ENCODE peak calls at places on chromosomes 1 and 21, in six cellular contexts. One of them, this sample, is unnamed.

GRCh38 chr1:31111290-31111951 is 45.9 kb upstream of the PUM1 start:
- DNase-seq in upper lobe of right lung: peak; percentile 83
- DNase-seq in tibial artery: peak; percentile 75
- DNase-seq in left ventricle myocardium inferior: peak; percentile 49
- DNase-seq in heart right ventricle: peak; percentile 57
- DNase-seq in left lung: peak; percentile 86
- DNase-seq in this sample: peak; percentile 60

GRCh38 chr1:18732686-18733085 is 102.0 kb downstream of the PAX7 start:
- DNase-seq in upper lobe of right lung: no peak
- DNase-seq in tibial artery: no peak
- DNase-seq in left ventricle myocardium inferior: no peak
- DNase-seq in heart right ventricle: no peak
- DNase-seq in left lung: no peak
- DNase-seq in this sample: no peak

GRCh38 chr1:223106856-223107255 is 36.2 kb downstream of the TLR5 start:
- DNase-seq in upper lobe of right lung: no peak
- DNase-seq in tibial artery: peak; percentile 10
- DNase-seq in left ventricle myocardium inferior: no peak
- DNase-seq in heart right ventricle: no peak
- DNase-seq in left lung: no peak
- DNase-seq in this sample: peak; percentile 26

GRCh38 chr1:104189207-104189606 is 439.5 kb downstream of the AMY1C start:
- DNase-seq in upper lobe of right lung: no peak
- DNase-seq in tibial artery: no peak
- DNase-seq in left ventricle myocardium inferior: no peak
- DNase-seq in heart right ventricle: no peak
- DNase-seq in left lung: no peak
- DNase-seq in this sample: no peak

GRCh38 chr1:169944621-169945020 is 50.9 kb upstream of the SCYL3 start:
- DNase-seq in upper lobe of right lung: no peak
- DNase-seq in tibial artery: no peak
- DNase-seq in left ventricle myocardium inferior: no peak
- DNase-seq in heart right ventricle: no peak
- DNase-seq in left lung: no peak
- DNase-seq in this sample: no peak

GRCh38 chr1:47522890-47523811 is 85.3 kb downstream of the FOXD2 start:
- DNase-seq in upper lobe of right lung: no peak
- DNase-seq in tibial artery: no peak
- DNase-seq in left ventricle myocardium inferior: no peak
- DNase-seq in heart right ventricle: no peak
- DNase-seq in left lung: no peak
- DNase-seq in this sample: no peak

GRCh38 chr1:32334274-32334861 is 1.7 kb downstream of the MARCKSL1 start:
- DNase-seq in upper lobe of right lung: no peak
- DNase-seq in tibial artery: no peak
- DNase-seq in left ventricle myocardium inferior: no peak
- DNase-seq in heart right ventricle: no peak
- DNase-seq in left lung: no peak
- DNase-seq in this sample: no peak

GRCh38 chr1:29801561-29801973 is 565.2 kb downstream of the PTPRU start:
- DNase-seq in upper lobe of right lung: no peak
- DNase-seq in tibial artery: no peak
- DNase-seq in left ventricle myocardium inferior: no peak
- DNase-seq in heart right ventricle: no peak
- DNase-seq in left lung: no peak
- DNase-seq in this sample: no peak

GRCh38 chr1:203036537-203036936 is 10.2 kb downstream of the PPFIA4 start:
- DNase-seq in upper lobe of right lung: no peak
- DNase-seq in tibial artery: no peak
- DNase-seq in left ventricle myocardium inferior: no peak
- DNase-seq in heart right ventricle: no peak
- DNase-seq in left lung: no peak
- DNase-seq in this sample: no peak

GRCh38 chr1:234848972-234849641 is 239.1 kb upstream of the IRF2BP2 start:
- DNase-seq in upper lobe of right lung: no peak
- DNase-seq in tibial artery: no peak
- DNase-seq in left ventricle myocardium inferior: no peak
- DNase-seq in heart right ventricle: no peak
- DNase-seq in left lung: no peak
- DNase-seq in this sample: no peak

GRCh38 chr1:58293388-58293787 is 253.1 kb downstream of the OMA1 start:
- DNase-seq in upper lobe of right lung: no peak
- DNase-seq in tibial artery: no peak
- DNase-seq in left ventricle myocardium inferior: no peak
- DNase-seq in heart right ventricle: no peak
- DNase-seq in left lung: no peak
- DNase-seq in this sample: no peak

GRCh38 chr21:46291561-46291960 is 5.4 kb downstream of the YBEY start:
- DNase-seq in upper lobe of right lung: no peak
- DNase-seq in tibial artery: no peak
- DNase-seq in left ventricle myocardium inferior: no peak
- DNase-seq in heart right ventricle: no peak
- DNase-seq in left lung: no peak
- DNase-seq in this sample: no peak

GRCh38 chr1:88763649-88764406 is 79.8 kb downstream of the PKN2 start:
- DNase-seq in upper lobe of right lung: no peak
- DNase-seq in tibial artery: no peak
- DNase-seq in left ventricle myocardium inferior: no peak
- DNase-seq in heart right ventricle: no peak
- DNase-seq in left lung: no peak
- DNase-seq in this sample: no peak

GRCh38 chr1:7387053-7387861 is 383.8 kb upstream of the VAMP3 start:
- DNase-seq in upper lobe of right lung: no peak
- DNase-seq in tibial artery: peak; percentile 32
- DNase-seq in left ventricle myocardium inferior: peak; percentile 2
- DNase-seq in heart right ventricle: no peak
- DNase-seq in left lung: no peak
- DNase-seq in this sample: no peak

GRCh38 chr1:96487404-96487803 is 234.2 kb upstream of the PTBP2 start:
- DNase-seq in upper lobe of right lung: no peak
- DNase-seq in tibial artery: no peak
- DNase-seq in left ventricle myocardium inferior: no peak
- DNase-seq in heart right ventricle: no peak
- DNase-seq in left lung: no peak
- DNase-seq in this sample: no peak

GRCh38 chr1:93317207-93317606 is 28.5 kb upstream of the DR1 start:
- DNase-seq in upper lobe of right lung: no peak
- DNase-seq in tibial artery: peak; percentile 67
- DNase-seq in left ventricle myocardium inferior: no peak
- DNase-seq in heart right ventricle: no peak
- DNase-seq in left lung: no peak
- DNase-seq in this sample: peak; percentile 57

GRCh38 chr1:156346636-156347035 is 8.3 kb downstream of the TSACC start:
- DNase-seq in upper lobe of right lung: no peak
- DNase-seq in tibial artery: no peak
- DNase-seq in left ventricle myocardium inferior: no peak
- DNase-seq in heart right ventricle: no peak
- DNase-seq in left lung: no peak
- DNase-seq in this sample: no peak

GRCh38 chr1:239833709-239834108 is 258.0 kb upstream of the FMN2 start:
- DNase-seq in upper lobe of right lung: no peak
- DNase-seq in tibial artery: no peak
- DNase-seq in left ventricle myocardium inferior: no peak
- DNase-seq in heart right ventricle: no peak
- DNase-seq in left lung: no peak
- DNase-seq in this sample: no peak

GRCh38 chr1:191558389-191558788 is 599.9 kb upstream of the RGS18 start:
- DNase-seq in upper lobe of right lung: no peak
- DNase-seq in tibial artery: no peak
- DNase-seq in left ventricle myocardium inferior: no peak
- DNase-seq in heart right ventricle: no peak
- DNase-seq in left lung: no peak
- DNase-seq in this sample: no peak

GRCh38 chr1:70542040-70542439 is 131.0 kb downstream of the CTH start:
- DNase-seq in upper lobe of right lung: no peak
- DNase-seq in tibial artery: no peak
- DNase-seq in left ventricle myocardium inferior: no peak
- DNase-seq in heart right ventricle: no peak
- DNase-seq in left lung: no peak
- DNase-seq in this sample: no peak

GRCh38 chr1:176799327-176799726 is 336.4 kb downstream of the PAPPA2 start:
- DNase-seq in upper lobe of right lung: no peak
- DNase-seq in tibial artery: no peak
- DNase-seq in left ventricle myocardium inferior: no peak
- DNase-seq in heart right ventricle: no peak
- DNase-seq in left lung: no peak
- DNase-seq in this sample: no peak

GRCh38 chr21:34147835-34148804 is 74.7 kb downstream of the MRPS6 start:
- DNase-seq in upper lobe of right lung: no peak
- DNase-seq in tibial artery: no peak
- DNase-seq in left ventricle myocardium inferior: no peak
- DNase-seq in heart right ventricle: no peak
- DNase-seq in left lung: no peak
- DNase-seq in this sample: no peak

GRCh38 chr1:88813474-88813873 is 77.9 kb downstream of the GTF2B start:
- DNase-seq in upper lobe of right lung: no peak
- DNase-seq in tibial artery: no peak
- DNase-seq in left ventricle myocardium inferior: no peak
- DNase-seq in heart right ventricle: no peak
- DNase-seq in left lung: no peak
- DNase-seq in this sample: no peak

GRCh38 chr1:206110820-206111219 is 6.4 kb downstream of the AVPR1B start:
- DNase-seq in upper lobe of right lung: no peak
- DNase-seq in tibial artery: no peak
- DNase-seq in left ventricle myocardium inferior: no peak
- DNase-seq in heart right ventricle: no peak
- DNase-seq in left lung: no peak
- DNase-seq in this sample: no peak

GRCh38 chr1:11592752-11593151 is 61.5 kb downstream of the FBXO2 start:
- DNase-seq in upper lobe of right lung: no peak
- DNase-seq in tibial artery: no peak
- DNase-seq in left ventricle myocardium inferior: no peak
- DNase-seq in heart right ventricle: no peak
- DNase-seq in left lung: no peak
- DNase-seq in this sample: no peak

GRCh38 chr1:30471307-30471706 is 252.1 kb downstream of the MATN1 start:
- DNase-seq in upper lobe of right lung: no peak
- DNase-seq in tibial artery: peak; percentile 47
- DNase-seq in left ventricle myocardium inferior: no peak
- DNase-seq in heart right ventricle: no peak
- DNase-seq in left lung: no peak
- DNase-seq in this sample: no peak

GRCh38 chr1:53576381-53576801 is 117.2 kb downstream of the DMRTB1 start:
- DNase-seq in upper lobe of right lung: peak; percentile 22
- DNase-seq in tibial artery: peak; percentile 31
- DNase-seq in left ventricle myocardium inferior: no peak
- DNase-seq in heart right ventricle: no peak
- DNase-seq in left lung: no peak
- DNase-seq in this sample: no peak

GRCh38 chr1:178064191-178064821 is 29.6 kb upstream of the RASAL2 start:
- DNase-seq in upper lobe of right lung: no peak
- DNase-seq in tibial artery: no peak
- DNase-seq in left ventricle myocardium inferior: no peak
- DNase-seq in heart right ventricle: no peak
- DNase-seq in left lung: no peak
- DNase-seq in this sample: no peak

GRCh38 chr1:15188678-15189077 is 35.1 kb downstream of the TMEM51 start:
- DNase-seq in upper lobe of right lung: peak; percentile 21
- DNase-seq in tibial artery: no peak
- DNase-seq in left ventricle myocardium inferior: no peak
- DNase-seq in heart right ventricle: no peak
- DNase-seq in left lung: no peak
- DNase-seq in this sample: no peak

GRCh38 chr1:51729824-51730284 is 113.0 kb downstream of the OSBPL9 start:
- DNase-seq in upper lobe of right lung: no peak
- DNase-seq in tibial artery: no peak
- DNase-seq in left ventricle myocardium inferior: no peak
- DNase-seq in heart right ventricle: no peak
- DNase-seq in left lung: peak; percentile 87
- DNase-seq in this sample: no peak

GRCh38 chr1:183323849-183324683 is 94.1 kb downstream of the NMNAT2 start:
- DNase-seq in upper lobe of right lung: no peak
- DNase-seq in tibial artery: no peak
- DNase-seq in left ventricle myocardium inferior: no peak
- DNase-seq in heart right ventricle: no peak
- DNase-seq in left lung: no peak
- DNase-seq in this sample: no peak

GRCh38 chr1:34373912-34374311 is 197.2 kb downstream of the C1orf94 start:
- DNase-seq in upper lobe of right lung: no peak
- DNase-seq in tibial artery: no peak
- DNase-seq in left ventricle myocardium inferior: no peak
- DNase-seq in heart right ventricle: no peak
- DNase-seq in left lung: no peak
- DNase-seq in this sample: no peak

GRCh38 chr1:206952182-206952581 is 5.9 kb upstream of the PIGR start:
- DNase-seq in upper lobe of right lung: no peak
- DNase-seq in tibial artery: no peak
- DNase-seq in left ventricle myocardium inferior: no peak
- DNase-seq in heart right ventricle: no peak
- DNase-seq in left lung: no peak
- DNase-seq in this sample: no peak

GRCh38 chr1:169240449-169241242 is 127.0 kb downstream of the NME7 start:
- DNase-seq in upper lobe of right lung: no peak
- DNase-seq in tibial artery: no peak
- DNase-seq in left ventricle myocardium inferior: no peak
- DNase-seq in heart right ventricle: no peak
- DNase-seq in left lung: no peak
- DNase-seq in this sample: no peak

GRCh38 chr1:208747979-208748378 is 503.8 kb upstream of the PLXNA2 start:
- DNase-seq in upper lobe of right lung: no peak
- DNase-seq in tibial artery: no peak
- DNase-seq in left ventricle myocardium inferior: no peak
- DNase-seq in heart right ventricle: no peak
- DNase-seq in left lung: no peak
- DNase-seq in this sample: no peak

GRCh38 chr1:208748766-208749165 is 504.6 kb upstream of the PLXNA2 start:
- DNase-seq in upper lobe of right lung: no peak
- DNase-seq in tibial artery: no peak
- DNase-seq in left ventricle myocardium inferior: no peak
- DNase-seq in heart right ventricle: no peak
- DNase-seq in left lung: no peak
- DNase-seq in this sample: no peak
- H3K4me1 ChIP-seq in upper lobe of right lung: no peaks in the 10 kb centered on the region
- H3K4me1 ChIP-seq in tibial artery: no peaks in the 10 kb centered on the region
- H3K4me1 ChIP-seq in left ventricle myocardium inferior: no peaks in the 10 kb centered on the region
- H3K4me1 ChIP-seq in heart right ventricle: no peaks in the 10 kb centered on the region
- H3K4me1 ChIP-seq in left lung: no peaks in the 10 kb centered on the region
- H3K4me1 ChIP-seq in this sample: no peaks in the 10 kb centered on the region

GRCh38 chr1:227760377-227760776 is 25.1 kb downstream of the SNAP47 start:
- DNase-seq in upper lobe of right lung: no peak
- DNase-seq in tibial artery: no peak
- DNase-seq in left ventricle myocardium inferior: no peak
- DNase-seq in heart right ventricle: no peak
- DNase-seq in left lung: no peak
- DNase-seq in this sample: peak; percentile 9
- H3K27ac ChIP-seq in upper lobe of right lung: no peak overlapping the region
- H3K27ac ChIP-seq in tibial artery: no peak overlapping the region
- H3K27ac ChIP-seq in left ventricle myocardium inferior: peak overlapping the region; percentile 78
- H3K27ac ChIP-seq in heart right ventricle: peak overlapping the region; percentile 85
- H3K27ac ChIP-seq in left lung: no peak overlapping the region
- H3K27ac ChIP-seq in this sample: peak overlapping the region; percentile 55

GRCh38 chr1:243254927-243255790 is at the start of gene CEP170:
- DNase-seq in upper lobe of right lung: peak; percentile 97
- DNase-seq in tibial artery: peak; percentile 95
- DNase-seq in left ventricle myocardium inferior: peak; percentile 94
- DNase-seq in heart right ventricle: peak; percentile 92
- DNase-seq in left lung: peak; percentile 96
- DNase-seq in this sample: peak; percentile 97
- H3K4me1 ChIP-seq in upper lobe of right lung: peaks cover 31% of the 10 kb centered on the region
- H3K4me1 ChIP-seq in tibial artery: peaks cover 46% of the 10 kb centered on the region
- H3K4me1 ChIP-seq in left ventricle myocardium inferior: peaks cover 76% of the 10 kb centered on the region
- H3K4me1 ChIP-seq in heart right ventricle: peaks cover 51% of the 10 kb centered on the region
- H3K4me1 ChIP-seq in left lung: peaks cover 62% of the 10 kb centered on the region
- H3K4me1 ChIP-seq in this sample: no peaks in the 10 kb centered on the region

GRCh38 chr1:208183977-208184901 is 59.9 kb downstream of the PLXNA2 start:
- DNase-seq in upper lobe of right lung: no peak
- DNase-seq in tibial artery: peak; percentile 83
- DNase-seq in left ventricle myocardium inferior: no peak
- DNase-seq in heart right ventricle: no peak
- DNase-seq in left lung: no peak
- DNase-seq in this sample: peak; percentile 77
- H3K27ac ChIP-seq in upper lobe of right lung: peak overlapping the region; percentile 56
- H3K27ac ChIP-seq in tibial artery: peak overlapping the region; percentile 49
- H3K27ac ChIP-seq in left ventricle myocardium inferior: peak overlapping the region; percentile 67
- H3K27ac ChIP-seq in heart right ventricle: no peak overlapping the region
- H3K27ac ChIP-seq in left lung: peak overlapping the region; percentile 46
- H3K27ac ChIP-seq in this sample: peak overlapping the region; percentile 19